ENCODE peak calls at places on chromosomes 13 and 19, in seven cellular contexts. F, Y, C, H, Q, B and I are unnamed samples.

GRCh38 chr19:45162464-45163143 is 1.8 kb upstream of the NKPD1 start:
- DNase-seq in F (no peak), Y (no peak), C (no peak), H (no peak), Q (no peak), B (no peak), I (no peak)

GRCh38 chr13:23979361-23980159 is 82.3 kb upstream of the C1QTNF9B start:
- DNase-seq in F (peak), Y (no peak), C (peak), H (no peak), Q (peak), B (peak), I (no peak)

GRCh38 chr19:17671906-17672305 is 16.2 kb downstream of the UNC13A start:
- DNase-seq in F (no peak), Y (no peak), C (no peak), H (no peak), Q (no peak), B (no peak), I (no peak)

GRCh38 chr19:43774103-43774939 is 6.5 kb downstream of the KCNN4 start:
- DNase-seq in F (peak), Y (no peak), C (no peak), H (no peak), Q (peak), B (peak), I (no peak)

GRCh38 chr19:15448778-15449619 is 757 bp downstream of the WIZ start:
- DNase-seq in F (no peak), Y (no peak), C (no peak), H (no peak), Q (peak), B (no peak), I (no peak)

GRCh38 chr19:54439174-54439851 is 9.7 kb upstream of the LENG8 start:
- DNase-seq in F (peak), Y (no peak), C (no peak), H (no peak), Q (peak), B (no peak), I (no peak)

GRCh38 chr19:6357995-6358394 is 3.3 kb upstream of the CLPP start:
- DNase-seq in F (peak), Y (no peak), C (no peak), H (no peak), Q (no peak), B (no peak), I (no peak)

GRCh38 chr19:3570619-3571018 is 2.1 kb upstream of the HMG20B start:
- DNase-seq in F (no peak), Y (no peak), C (no peak), H (no peak), Q (no peak), B (no peak), I (no peak)

GRCh38 chr19:41951686-41952172 is 7.4 kb downstream of the RABAC1 start:
- DNase-seq in F (peak), Y (peak), C (peak), H (peak), Q (peak), B (peak), I (peak)

GRCh38 chr13:66660013-66660804 is 569.9 kb downstream of the PCDH9 start:
- DNase-seq in F (peak), Y (no peak), C (no peak), H (no peak), Q (no peak), B (no peak), I (no peak)

GRCh38 chr19:6861683-6862286 is 25.6 kb upstream of the ADGRE1 start:
- DNase-seq in F (no peak), Y (no peak), C (no peak), H (no peak), Q (no peak), B (no peak), I (peak)

GRCh38 chr19:56670961-56671612 is 470 bp downstream of the ZNF835 start:
- DNase-seq in F (no peak), Y (no peak), C (no peak), H (no peak), Q (peak), B (no peak), I (no peak)

GRCh38 chr13:88124142-88124541 is 453.0 kb downstream of the SLITRK5 start:
- DNase-seq in F (no peak), Y (no peak), C (no peak), H (no peak), Q (no peak), B (no peak), I (no peak)

GRCh38 chr19:7833225-7834156 is 3.5 kb downstream of the EVI5L start:
- DNase-seq in F (no peak), Y (no peak), C (no peak), H (no peak), Q (no peak), B (no peak), I (no peak)

GRCh38 chr13:40547545-40548322 is 118.7 kb downstream of the FOXO1 start:
- DNase-seq in F (no peak), Y (no peak), C (no peak), H (no peak), Q (no peak), B (no peak), I (no peak)

GRCh38 chr13:99757756-99758464 is 213.7 kb downstream of the ZIC5 start:
- DNase-seq in F (no peak), Y (no peak), C (no peak), H (no peak), Q (no peak), B (no peak), I (no peak)

GRCh38 chr13:41334810-41335209 is 23.7 kb downstream of the NAA16 start:
- DNase-seq in F (no peak), Y (no peak), C (no peak), H (no peak), Q (no peak), B (no peak), I (no peak)

GRCh38 chr13:88424463-88424862 is 753.3 kb downstream of the SLITRK5 start:
- DNase-seq in F (no peak), Y (no peak), C (no peak), H (no peak), Q (no peak), B (no peak), I (no peak)

GRCh38 chr19:8017808-8018207 is 12.4 kb upstream of the ELAVL1 start:
- DNase-seq in F (no peak), Y (no peak), C (peak), H (no peak), Q (no peak), B (no peak), I (peak)

GRCh38 chr13:50208826-50209335 is 193.6 kb downstream of the KCNRG start:
- DNase-seq in F (peak), Y (no peak), C (no peak), H (no peak), Q (no peak), B (no peak), I (no peak)

GRCh38 chr19:18418725-18419194 is 438 bp upstream of the SSBP4 start:
- DNase-seq in F (no peak), Y (no peak), C (peak), H (no peak), Q (peak), B (peak), I (no peak)

GRCh38 chr19:4969772-4970531 is 1.0 kb downstream of the KDM4B start:
- DNase-seq in F (no peak), Y (no peak), C (peak), H (no peak), Q (peak), B (no peak), I (no peak)

GRCh38 chr13:46475586-46475991 is 77.4 kb upstream of the LRCH1 start:
- DNase-seq in F (peak), Y (no peak), C (no peak), H (no peak), Q (no peak), B (no peak), I (no peak)

GRCh38 chr19:4369888-4370260 is 26.5 kb downstream of the MPND start:
- DNase-seq in F (peak), Y (peak), C (peak), H (peak), Q (no peak), B (no peak), I (peak)

GRCh38 chr13:94050039-94050438 is 429.4 kb downstream of the DCT start:
- DNase-seq in F (no peak), Y (no peak), C (no peak), H (no peak), Q (no peak), B (no peak), I (no peak)